ENCODE peak calls at places on chromosomes 12 and 14, in six cellular contexts. One of them, this sample, is unnamed.

GRCh38 chr14:59751578-59751977 is 119.0 kb downstream of the RTN1 start:
- DNase-seq in AG20443: no peak
- DNase-seq in M059J: no peak
- DNase-seq in stimulated activated naive CD8-positive, alpha-beta T cell treated with anti-CD3 and anti-CD28 coated beads, Interleukin-15, amount 100 ng/mL, for 72 hours: no peak
- DNase-seq in substantia nigra: no peak
- DNase-seq in mesothelial cell of epicardium: no peak
- DNase-seq in this sample: no peak

GRCh38 chr12:124303579-124304313 is 8.9 kb downstream of the RFLNA start:
- DNase-seq in AG20443: no peak
- DNase-seq in substantia nigra: no peak
- DNase-seq in mesothelial cell of epicardium: no peak
- DNase-seq in M059J: no peak
- DNase-seq in stimulated activated naive CD8-positive, alpha-beta T cell treated with anti-CD3 and anti-CD28 coated beads, Interleukin-15, amount 100 ng/mL, for 72 hours: no peak
- DNase-seq in this sample: no peak

GRCh38 chr14:90429764-90430163 is 32.9 kb downstream of the CALM1 start:
- DNase-seq in AG20443: no peak
- DNase-seq in substantia nigra: no peak
- DNase-seq in M059J: no peak
- DNase-seq in stimulated activated naive CD8-positive, alpha-beta T cell treated with anti-CD3 and anti-CD28 coated beads, Interleukin-15, amount 100 ng/mL, for 72 hours: no peak
- DNase-seq in mesothelial cell of epicardium: no peak
- DNase-seq in this sample: no peak

GRCh38 chr12:19234991-19235876 is 105.7 kb downstream of the PLEKHA5 start:
- DNase-seq in AG20443: no peak
- DNase-seq in substantia nigra: no peak
- DNase-seq in M059J: peak; percentile 51
- DNase-seq in mesothelial cell of epicardium: no peak
- DNase-seq in stimulated activated naive CD8-positive, alpha-beta T cell treated with anti-CD3 and anti-CD28 coated beads, Interleukin-15, amount 100 ng/mL, for 72 hours: no peak
- DNase-seq in this sample: no peak

GRCh38 chr14:78593949-78594348 is 423.8 kb downstream of the NRXN3 start:
- DNase-seq in stimulated activated naive CD8-positive, alpha-beta T cell treated with anti-CD3 and anti-CD28 coated beads, Interleukin-15, amount 100 ng/mL, for 72 hours: no peak
- DNase-seq in AG20443: peak; percentile 79
- DNase-seq in M059J: no peak
- DNase-seq in substantia nigra: no peak
- DNase-seq in mesothelial cell of epicardium: no peak
- DNase-seq in this sample: no peak

GRCh38 chr12:80531646-80532045 is 87.6 kb downstream of the PTPRQ start:
- DNase-seq in M059J: no peak
- DNase-seq in AG20443: no peak
- DNase-seq in stimulated activated naive CD8-positive, alpha-beta T cell treated with anti-CD3 and anti-CD28 coated beads, Interleukin-15, amount 100 ng/mL, for 72 hours: no peak
- DNase-seq in substantia nigra: no peak
- DNase-seq in mesothelial cell of epicardium: no peak
- DNase-seq in this sample: no peak

GRCh38 chr12:47071241-47071852 is 8.1 kb upstream of the PCED1B start:
- DNase-seq in AG20443: no peak
- DNase-seq in M059J: peak; percentile 45
- DNase-seq in substantia nigra: no peak
- DNase-seq in stimulated activated naive CD8-positive, alpha-beta T cell treated with anti-CD3 and anti-CD28 coated beads, Interleukin-15, amount 100 ng/mL, for 72 hours: no peak
- DNase-seq in mesothelial cell of epicardium: no peak
- DNase-seq in this sample: no peak

GRCh38 chr12:70354777-70355176 is 11.3 kb upstream of the KCNMB4 start:
- DNase-seq in substantia nigra: no peak
- DNase-seq in AG20443: no peak
- DNase-seq in mesothelial cell of epicardium: no peak
- DNase-seq in stimulated activated naive CD8-positive, alpha-beta T cell treated with anti-CD3 and anti-CD28 coated beads, Interleukin-15, amount 100 ng/mL, for 72 hours: no peak
- DNase-seq in M059J: no peak
- DNase-seq in this sample: no peak

GRCh38 chr12:104573-105081 is 38.1 kb downstream of the IQSEC3 start:
- DNase-seq in AG20443: peak; percentile 22
- DNase-seq in substantia nigra: no peak
- DNase-seq in stimulated activated naive CD8-positive, alpha-beta T cell treated with anti-CD3 and anti-CD28 coated beads, Interleukin-15, amount 100 ng/mL, for 72 hours: peak; percentile 17
- DNase-seq in mesothelial cell of epicardium: no peak
- DNase-seq in M059J: no peak
- DNase-seq in this sample: no peak

GRCh38 chr14:64720190-64720589 is 16.0 kb downstream of the PLEKHG3 start:
- DNase-seq in AG20443: peak; percentile 56
- DNase-seq in M059J: peak; percentile 98
- DNase-seq in mesothelial cell of epicardium: no peak
- DNase-seq in substantia nigra: no peak
- DNase-seq in stimulated activated naive CD8-positive, alpha-beta T cell treated with anti-CD3 and anti-CD28 coated beads, Interleukin-15, amount 100 ng/mL, for 72 hours: no peak
- DNase-seq in this sample: no peak

GRCh38 chr12:58286353-58286752 is 345.0 kb downstream of the ATP23 start:
- DNase-seq in substantia nigra: no peak
- DNase-seq in AG20443: no peak
- DNase-seq in mesothelial cell of epicardium: no peak
- DNase-seq in stimulated activated naive CD8-positive, alpha-beta T cell treated with anti-CD3 and anti-CD28 coated beads, Interleukin-15, amount 100 ng/mL, for 72 hours: no peak
- DNase-seq in M059J: no peak
- DNase-seq in this sample: no peak

GRCh38 chr14:104876251-104876699 is 11.2 kb downstream of the CEP170B start:
- DNase-seq in substantia nigra: no peak
- DNase-seq in stimulated activated naive CD8-positive, alpha-beta T cell treated with anti-CD3 and anti-CD28 coated beads, Interleukin-15, amount 100 ng/mL, for 72 hours: peak; percentile 26
- DNase-seq in AG20443: peak; percentile 76
- DNase-seq in mesothelial cell of epicardium: no peak
- DNase-seq in M059J: no peak
- DNase-seq in this sample: no peak

GRCh38 chr12:27821259-27821973 is 41.4 kb upstream of the MANSC4 start:
- DNase-seq in mesothelial cell of epicardium: no peak
- DNase-seq in AG20443: peak; percentile 81
- DNase-seq in stimulated activated naive CD8-positive, alpha-beta T cell treated with anti-CD3 and anti-CD28 coated beads, Interleukin-15, amount 100 ng/mL, for 72 hours: peak; percentile 38
- DNase-seq in M059J: peak; percentile 84
- DNase-seq in substantia nigra: no peak
- DNase-seq in this sample: no peak

GRCh38 chr14:25003537-25003936 is 46.4 kb downstream of the STXBP6 start:
- DNase-seq in M059J: peak; percentile 9
- DNase-seq in substantia nigra: no peak
- DNase-seq in mesothelial cell of epicardium: no peak
- DNase-seq in stimulated activated naive CD8-positive, alpha-beta T cell treated with anti-CD3 and anti-CD28 coated beads, Interleukin-15, amount 100 ng/mL, for 72 hours: no peak
- DNase-seq in AG20443: no peak
- DNase-seq in this sample: no peak

GRCh38 chr14:99250636-99251208 is 21.3 kb downstream of the BCL11B start:
- DNase-seq in substantia nigra: no peak
- DNase-seq in AG20443: no peak
- DNase-seq in stimulated activated naive CD8-positive, alpha-beta T cell treated with anti-CD3 and anti-CD28 coated beads, Interleukin-15, amount 100 ng/mL, for 72 hours: no peak
- DNase-seq in M059J: no peak
- DNase-seq in mesothelial cell of epicardium: no peak
- DNase-seq in this sample: no peak

GRCh38 chr14:51116682-51117081 is 21.8 kb upstream of the TRIM9 start:
- DNase-seq in M059J: no peak
- DNase-seq in AG20443: no peak
- DNase-seq in stimulated activated naive CD8-positive, alpha-beta T cell treated with anti-CD3 and anti-CD28 coated beads, Interleukin-15, amount 100 ng/mL, for 72 hours: no peak
- DNase-seq in substantia nigra: no peak
- DNase-seq in mesothelial cell of epicardium: no peak
- DNase-seq in this sample: no peak

GRCh38 chr12:38884666-38885065 is 20.7 kb downstream of the CPNE8 start:
- DNase-seq in substantia nigra: no peak
- DNase-seq in stimulated activated naive CD8-positive, alpha-beta T cell treated with anti-CD3 and anti-CD28 coated beads, Interleukin-15, amount 100 ng/mL, for 72 hours: no peak
- DNase-seq in M059J: no peak
- DNase-seq in mesothelial cell of epicardium: no peak
- DNase-seq in AG20443: no peak
- DNase-seq in this sample: no peak

GRCh38 chr14:26200675-26201074 is 397.2 kb downstream of the NOVA1 start:
- DNase-seq in stimulated activated naive CD8-positive, alpha-beta T cell treated with anti-CD3 and anti-CD28 coated beads, Interleukin-15, amount 100 ng/mL, for 72 hours: no peak
- DNase-seq in AG20443: peak; percentile 11
- DNase-seq in mesothelial cell of epicardium: no peak
- DNase-seq in M059J: peak; percentile 3
- DNase-seq in substantia nigra: no peak
- DNase-seq in this sample: no peak

GRCh38 chr12:98893601-98894411 is 248.7 kb downstream of the APAF1 start:
- DNase-seq in AG20443: no peak
- DNase-seq in M059J: no peak
- DNase-seq in substantia nigra: no peak
- DNase-seq in mesothelial cell of epicardium: no peak
- DNase-seq in stimulated activated naive CD8-positive, alpha-beta T cell treated with anti-CD3 and anti-CD28 coated beads, Interleukin-15, amount 100 ng/mL, for 72 hours: no peak
- DNase-seq in this sample: no peak

GRCh38 chr14:85731198-85731597 is 201.3 kb downstream of the FLRT2 start:
- DNase-seq in mesothelial cell of epicardium: no peak
- DNase-seq in substantia nigra: no peak
- DNase-seq in stimulated activated naive CD8-positive, alpha-beta T cell treated with anti-CD3 and anti-CD28 coated beads, Interleukin-15, amount 100 ng/mL, for 72 hours: no peak
- DNase-seq in AG20443: peak; percentile 83
- DNase-seq in M059J: no peak
- DNase-seq in this sample: no peak

GRCh38 chr14:40485688-40486087 is 1053.5 kb upstream of the FBXO33 start:
- DNase-seq in mesothelial cell of epicardium: no peak
- DNase-seq in stimulated activated naive CD8-positive, alpha-beta T cell treated with anti-CD3 and anti-CD28 coated beads, Interleukin-15, amount 100 ng/mL, for 72 hours: no peak
- DNase-seq in AG20443: no peak
- DNase-seq in M059J: no peak
- DNase-seq in substantia nigra: no peak
- DNase-seq in this sample: no peak

GRCh38 chr14:93018401-93018800 is 95.5 kb downstream of the CHGA start:
- DNase-seq in mesothelial cell of epicardium: no peak
- DNase-seq in substantia nigra: no peak
- DNase-seq in AG20443: peak; percentile 43
- DNase-seq in stimulated activated naive CD8-positive, alpha-beta T cell treated with anti-CD3 and anti-CD28 coated beads, Interleukin-15, amount 100 ng/mL, for 72 hours: no peak
- DNase-seq in M059J: peak; percentile 20
- DNase-seq in this sample: no peak

GRCh38 chr12:53190108-53190729 is 9.5 kb upstream of the CSAD start:
- DNase-seq in stimulated activated naive CD8-positive, alpha-beta T cell treated with anti-CD3 and anti-CD28 coated beads, Interleukin-15, amount 100 ng/mL, for 72 hours: no peak
- DNase-seq in AG20443: peak; percentile 89
- DNase-seq in substantia nigra: no peak
- DNase-seq in mesothelial cell of epicardium: peak; percentile 42
- DNase-seq in M059J: peak; percentile 46
- DNase-seq in this sample: no peak

GRCh38 chr12:53044896-53045571 is 4.8 kb upstream of the TNS2 start:
- DNase-seq in AG20443: peak; percentile 16
- DNase-seq in stimulated activated naive CD8-positive, alpha-beta T cell treated with anti-CD3 and anti-CD28 coated beads, Interleukin-15, amount 100 ng/mL, for 72 hours: no peak
- DNase-seq in M059J: no peak
- DNase-seq in mesothelial cell of epicardium: no peak
- DNase-seq in substantia nigra: no peak
- DNase-seq in this sample: no peak

GRCh38 chr12:104501641-104502040 is 44.9 kb downstream of the CHST11 start:
- DNase-seq in M059J: no peak
- DNase-seq in substantia nigra: no peak
- DNase-seq in AG20443: no peak
- DNase-seq in stimulated activated naive CD8-positive, alpha-beta T cell treated with anti-CD3 and anti-CD28 coated beads, Interleukin-15, amount 100 ng/mL, for 72 hours: no peak
- DNase-seq in mesothelial cell of epicardium: no peak
- DNase-seq in this sample: no peak

GRCh38 chr14:97944380-97944779 is 1147.2 kb downstream of the VRK1 start:
- DNase-seq in AG20443: no peak
- DNase-seq in M059J: no peak
- DNase-seq in mesothelial cell of epicardium: no peak
- DNase-seq in substantia nigra: no peak
- DNase-seq in stimulated activated naive CD8-positive, alpha-beta T cell treated with anti-CD3 and anti-CD28 coated beads, Interleukin-15, amount 100 ng/mL, for 72 hours: no peak
- DNase-seq in this sample: no peak

GRCh38 chr14:100416921-100417451 is 93.8 kb downstream of the SLC25A47 start:
- DNase-seq in mesothelial cell of epicardium: no peak
- DNase-seq in AG20443: peak; percentile 71
- DNase-seq in M059J: peak; percentile 94
- DNase-seq in stimulated activated naive CD8-positive, alpha-beta T cell treated with anti-CD3 and anti-CD28 coated beads, Interleukin-15, amount 100 ng/mL, for 72 hours: no peak
- DNase-seq in substantia nigra: no peak
- DNase-seq in this sample: no peak

GRCh38 chr12:7269273-7269672 is 34.6 kb upstream of the ACSM4 start:
- DNase-seq in M059J: peak; percentile 45
- DNase-seq in stimulated activated naive CD8-positive, alpha-beta T cell treated with anti-CD3 and anti-CD28 coated beads, Interleukin-15, amount 100 ng/mL, for 72 hours: no peak
- DNase-seq in AG20443: no peak
- DNase-seq in substantia nigra: no peak
- DNase-seq in mesothelial cell of epicardium: no peak
- DNase-seq in this sample: no peak

GRCh38 chr12:93846936-93847516 is 169.9 kb downstream of the CRADD start:
- DNase-seq in substantia nigra: no peak
- DNase-seq in AG20443: no peak
- DNase-seq in mesothelial cell of epicardium: no peak
- DNase-seq in stimulated activated naive CD8-positive, alpha-beta T cell treated with anti-CD3 and anti-CD28 coated beads, Interleukin-15, amount 100 ng/mL, for 72 hours: no peak
- DNase-seq in M059J: no peak
- DNase-seq in this sample: no peak

GRCh38 chr12:52527121-52527800 is 7.1 kb upstream of the KRT5 start:
- DNase-seq in M059J: no peak
- DNase-seq in stimulated activated naive CD8-positive, alpha-beta T cell treated with anti-CD3 and anti-CD28 coated beads, Interleukin-15, amount 100 ng/mL, for 72 hours: no peak
- DNase-seq in substantia nigra: no peak
- DNase-seq in mesothelial cell of epicardium: no peak
- DNase-seq in AG20443: no peak
- DNase-seq in this sample: no peak

This sample was measured in C1 segment of cervical spinal cord.